ENCODE peak calls at places on chromosomes 12 and 14, in six cellular contexts. One of them, this sample, is unnamed.

GRCh38 chr14:75864352-75864751 is 117.4 kb downstream of the TGFB3 start:
- DNase-seq in HCT116: no peak
- DNase-seq in HepG2: no peak
- DNase-seq in K562: no peak
- DNase-seq in H1: no peak
- DNase-seq in GM12878: no peak
- DNase-seq in this sample: no peak

GRCh38 chr12:50401383-50402155 is 884 bp downstream of the LARP4 start:
- DNase-seq in HCT116: no peak
- DNase-seq in HepG2: no peak
- DNase-seq in K562: no peak
- DNase-seq in GM12878: no peak
- DNase-seq in H1: no peak
- DNase-seq in this sample: peak

GRCh38 chr12:26686438-26686837 is 146.6 kb downstream of the ITPR2 start:
- DNase-seq in H1: no peak
- DNase-seq in HCT116: no peak
- DNase-seq in GM12878: no peak
- DNase-seq in HepG2: no peak
- DNase-seq in K562: no peak
- DNase-seq in this sample: no peak

GRCh38 chr14:50397461-50398196 is 948 bp upstream of the CDKL1 start:
- DNase-seq in HCT116: no peak
- DNase-seq in K562: no peak
- DNase-seq in H1: no peak
- DNase-seq in GM12878: no peak
- DNase-seq in HepG2: peak
- DNase-seq in this sample: no peak

GRCh38 chr12:130491421-130492357 is 154.0 kb downstream of the PIWIL1 start:
- DNase-seq in HepG2: no peak
- DNase-seq in K562: no peak
- DNase-seq in GM12878: no peak
- DNase-seq in H1: no peak
- DNase-seq in HCT116: no peak
- DNase-seq in this sample: no peak

GRCh38 chr12:124484526-124484953 is 82.9 kb downstream of the NCOR2 start:
- DNase-seq in GM12878: no peak
- DNase-seq in HepG2: no peak
- DNase-seq in H1: no peak
- DNase-seq in K562: no peak
- DNase-seq in HCT116: no peak
- DNase-seq in this sample: no peak

GRCh38 chr14:73457050-73457934 is 1.1 kb downstream of the NUMB start:
- DNase-seq in H1: no peak
- DNase-seq in HCT116: no peak
- DNase-seq in GM12878: no peak
- DNase-seq in HepG2: no peak
- DNase-seq in K562: no peak
- DNase-seq in this sample: peak

GRCh38 chr14:53850714-53851296 is 105.8 kb downstream of the BMP4 start:
- DNase-seq in K562: no peak
- DNase-seq in HCT116: peak
- DNase-seq in H1: no peak
- DNase-seq in GM12878: no peak
- DNase-seq in HepG2: peak
- DNase-seq in this sample: peak

GRCh38 chr14:67480011-67480410 is 8.5 kb downstream of the TMEM229B start:
- DNase-seq in H1: no peak
- DNase-seq in HCT116: no peak
- DNase-seq in GM12878: no peak
- DNase-seq in HepG2: no peak
- DNase-seq in K562: peak
- DNase-seq in this sample: no peak

GRCh38 chr12:109963743-109964429 is 32.3 kb downstream of the GIT2 start:
- DNase-seq in GM12878: no peak
- DNase-seq in H1: no peak
- DNase-seq in K562: no peak
- DNase-seq in HCT116: no peak
- DNase-seq in HepG2: no peak
- DNase-seq in this sample: peak
- H3K9ac ChIP-seq in GM12878: no peak
- H3K9ac ChIP-seq in H1: no peak
- H3K9ac ChIP-seq in K562: no peak
- H3K9ac ChIP-seq in HCT116: no peak
- H3K9ac ChIP-seq in HepG2: no peak
- H3K9ac ChIP-seq in this sample: no peak

DNA sequence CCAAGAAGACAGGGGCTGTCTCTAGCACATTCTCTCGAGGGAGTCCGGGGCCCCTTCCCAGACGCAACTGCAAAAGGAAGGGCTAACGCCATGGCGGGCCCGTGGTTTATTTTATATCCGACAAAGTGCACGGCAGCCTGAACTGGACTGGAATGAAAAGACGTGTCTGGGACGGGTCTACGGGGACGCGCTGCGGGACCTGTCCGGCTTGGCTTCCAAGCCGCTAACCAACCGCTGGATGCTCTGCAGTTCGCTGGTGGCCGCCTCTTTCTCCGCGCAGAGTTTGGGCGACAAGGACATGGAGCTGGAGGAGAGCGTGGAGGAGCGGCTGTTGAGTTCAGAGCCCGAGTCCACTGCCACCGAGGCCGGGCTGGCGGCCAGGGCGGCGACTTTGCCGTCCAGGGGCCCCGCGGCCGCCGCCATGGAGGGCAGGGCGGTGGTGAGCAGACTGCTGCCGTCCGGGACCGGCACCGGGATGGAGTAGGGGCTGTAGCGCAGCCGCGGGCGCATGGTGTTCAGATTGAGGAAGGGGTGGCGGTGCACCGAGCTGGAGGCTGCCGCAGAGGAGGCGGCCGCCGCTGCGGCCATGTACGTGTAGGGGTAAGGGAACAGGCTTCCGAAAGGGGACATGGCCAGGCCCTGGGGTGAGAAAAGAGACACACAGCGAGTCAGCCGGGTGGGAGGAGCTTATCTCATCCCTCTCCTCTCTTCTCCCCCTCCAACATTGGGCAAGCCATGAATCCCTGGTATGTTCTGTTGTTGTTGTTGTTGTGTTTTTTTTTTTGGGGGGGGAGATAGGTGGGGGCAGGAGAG is 12.1 kb downstream of the TBX3 start:
- DNase-seq in H1: no peak
- DNase-seq in HepG2: no peak
- DNase-seq in HCT116: no peak
- DNase-seq in GM12878: no peak
- DNase-seq in K562: no peak
- DNase-seq in this sample: no peak
- TF ChIP-seq POLR2A in H1: no peak
- TF ChIP-seq POLR2A in HepG2: no peak
- TF ChIP-seq POLR2A in HCT116: no peak
- TF ChIP-seq POLR2A in GM12878: no peak
- TF ChIP-seq POLR2A in K562: no peak
- TF ChIP-seq POLR2A in this sample: no peak

GRCh38 chr14:51845811-51846210 is 14.6 kb upstream of the GNG2 start:
- DNase-seq in GM12878: no peak
- DNase-seq in HepG2: no peak
- DNase-seq in H1: no peak
- DNase-seq in HCT116: no peak
- DNase-seq in K562: no peak
- DNase-seq in this sample: no peak

GRCh38 chr14:51849095-51849494 is 11.3 kb upstream of the GNG2 start:
- DNase-seq in HCT116: no peak
- DNase-seq in HepG2: no peak
- DNase-seq in GM12878: no peak
- DNase-seq in H1: no peak
- DNase-seq in K562: no peak
- DNase-seq in this sample: no peak

GRCh38 chr14:51848120-51848519 is 12.3 kb upstream of the GNG2 start:
- DNase-seq in H1: no peak
- DNase-seq in HepG2: no peak
- DNase-seq in K562: no peak
- DNase-seq in GM12878: no peak
- DNase-seq in HCT116: no peak
- DNase-seq in this sample: no peak

GRCh38 chr14:51847489-51847796 is 13.0 kb upstream of the GNG2 start:
- DNase-seq in GM12878: no peak
- DNase-seq in K562: no peak
- DNase-seq in HepG2: no peak
- DNase-seq in HCT116: no peak
- DNase-seq in H1: no peak
- DNase-seq in this sample: no peak

GRCh38 chr14:51846631-51847488 is 13.6 kb upstream of the GNG2 start:
- DNase-seq in HCT116: no peak
- DNase-seq in GM12878: peak
- DNase-seq in H1: peak
- DNase-seq in K562: no peak
- DNase-seq in HepG2: no peak
- DNase-seq in this sample: peak
- TF ChIP-seq POLR2AphosphoS5 in HCT116: no peak
- TF ChIP-seq POLR2AphosphoS5 in GM12878: peak
- TF ChIP-seq POLR2AphosphoS5 in H1: peak
- TF ChIP-seq POLR2AphosphoS5 in K562: no peak
- TF ChIP-seq POLR2AphosphoS5 in HepG2: no peak
- TF ChIP-seq POLR2AphosphoS5 in this sample: no peak

GRCh38 chr14:89351958-89352404 is 65.1 kb downstream of the FOXN3 start:
- DNase-seq in K562: no peak
- DNase-seq in H1: no peak
- DNase-seq in HepG2: peak
- DNase-seq in HCT116: no peak
- DNase-seq in GM12878: no peak
- DNase-seq in this sample: peak
- H3K9ac ChIP-seq in K562: no peak
- H3K9ac ChIP-seq in H1: no peak
- H3K9ac ChIP-seq in HepG2: peak
- H3K9ac ChIP-seq in HCT116: no peak
- H3K9ac ChIP-seq in GM12878: peak
- H3K9ac ChIP-seq in this sample: no peak

GRCh38 chr12:58242803-58243628 is 301.6 kb downstream of the ATP23 start:
- DNase-seq in HepG2: no peak
- DNase-seq in K562: no peak
- DNase-seq in H1: no peak
- DNase-seq in GM12878: no peak
- DNase-seq in HCT116: no peak
- DNase-seq in this sample: no peak

GRCh38 chr12:58249610-58250009 is 308.2 kb downstream of the ATP23 start:
- DNase-seq in HCT116: no peak
- DNase-seq in GM12878: no peak
- DNase-seq in K562: no peak
- DNase-seq in H1: no peak
- DNase-seq in HepG2: no peak
- DNase-seq in this sample: peak

GRCh38 chr12:58248599-58248998 is 307.2 kb downstream of the ATP23 start:
- DNase-seq in H1: no peak
- DNase-seq in HepG2: no peak
- DNase-seq in GM12878: no peak
- DNase-seq in K562: no peak
- DNase-seq in HCT116: no peak
- DNase-seq in this sample: no peak

GRCh38 chr12:58252914-58253313 is 311.5 kb downstream of the ATP23 start:
- DNase-seq in H1: no peak
- DNase-seq in GM12878: no peak
- DNase-seq in K562: no peak
- DNase-seq in HCT116: no peak
- DNase-seq in HepG2: no peak
- DNase-seq in this sample: no peak

DNA sequence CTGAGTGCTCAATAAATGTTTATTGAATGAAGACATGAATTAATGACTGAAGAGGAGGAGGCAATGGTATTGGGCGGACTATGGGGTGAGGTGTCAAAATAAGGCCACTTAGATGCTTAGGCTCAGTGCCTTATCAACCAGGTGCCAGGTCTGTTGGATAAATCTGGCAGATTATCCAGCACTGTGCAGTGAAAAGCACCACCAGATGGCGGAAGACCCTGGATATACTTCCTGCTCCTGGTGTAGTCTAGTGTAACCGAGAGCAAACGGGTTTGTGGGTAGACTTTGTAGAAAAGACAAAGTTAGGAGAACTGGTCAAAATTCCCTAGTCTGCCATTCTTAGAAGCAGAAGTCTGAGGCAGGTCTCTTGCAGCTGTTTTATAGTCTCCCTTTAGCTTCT is 306.3 kb downstream of the ATP23 start:
- DNase-seq in GM12878: no peak
- DNase-seq in HCT116: peak
- DNase-seq in K562: no peak
- DNase-seq in H1: peak
- DNase-seq in HepG2: no peak
- DNase-seq in this sample: no peak
- TF ChIP-seq POLR2A in GM12878: no peak
- TF ChIP-seq POLR2A in HCT116: no peak
- TF ChIP-seq POLR2A in K562: no peak
- TF ChIP-seq POLR2A in H1: no peak
- TF ChIP-seq POLR2A in HepG2: no peak
- TF ChIP-seq POLR2A in this sample: no peak